ENCODE peak calls at places on chromosomes 5 and 9, in five cellular contexts. G is SJSA1, P is pancreas, Y is PC-3, K is uterus. U is an unnamed sample.

GRCh38 chr9:8062459-8062858 is 262.9 kb upstream of the DMAC1 start:
- DNase-seq in K (no peak), P (no peak), Y (no peak), G (no peak), U (no peak)

GRCh38 chr5:172274951-172275753 is 8.4 kb downstream of the UBTD2 start:
- DNase-seq in K (no peak), P (no peak), Y (no peak), G (peak; percentile 61), U (no peak)

GRCh38 chr5:10215366-10215765 is 34.3 kb downstream of the ATPSCKMT start:
- DNase-seq in P (no peak), Y (no peak), K (no peak), G (no peak), U (no peak)

GRCh38 chr5:150489358-150490295 is 18.3 kb upstream of the NDST1 start:
- DNase-seq in P (no peak), K (no peak), Y (no peak), G (no peak), U (peak; percentile 77)

GRCh38 chr9:133566382-133566781 is 31.9 kb downstream of the ADAMTSL2 start:
- DNase-seq in G (no peak), Y (no peak), P (no peak), K (no peak), U (no peak)

GRCh38 chr5:98104454-98105188 is 668.8 kb upstream of the RGMB start:
- DNase-seq in K (no peak), Y (no peak), P (no peak), G (no peak), U (no peak)

GRCh38 chr5:73174100-73174815 is 1.3 kb downstream of the TMEM174 start:
- DNase-seq in P (no peak), G (no peak), K (no peak), Y (no peak), U (no peak)

GRCh38 chr5:158245513-158245912 is 386.6 kb upstream of the CLINT1 start:
- DNase-seq in K (no peak), P (no peak), G (no peak), Y (no peak), U (no peak)

GRCh38 chr5:149325166-149325735 is 20.0 kb upstream of the GRPEL2 start:
- DNase-seq in P (no peak), K (no peak), G (no peak), Y (no peak), U (no peak)

GRCh38 chr5:110544603-110545002 is 181.9 kb downstream of the TMEM232 start:
- DNase-seq in P (no peak), G (no peak), K (no peak), Y (peak; percentile 32), U (no peak)

GRCh38 chr9:83259558-83259957 is 196.6 kb upstream of the RASEF start:
- DNase-seq in G (no peak), Y (no peak), P (no peak), K (no peak), U (no peak)

GRCh38 chr5:151319334-151319733 is 15.8 kb upstream of the SLC36A3 start:
- DNase-seq in G (peak; percentile 34), Y (peak; percentile 51), K (peak; percentile 17), P (no peak), U (peak; percentile 67)

DNA sequence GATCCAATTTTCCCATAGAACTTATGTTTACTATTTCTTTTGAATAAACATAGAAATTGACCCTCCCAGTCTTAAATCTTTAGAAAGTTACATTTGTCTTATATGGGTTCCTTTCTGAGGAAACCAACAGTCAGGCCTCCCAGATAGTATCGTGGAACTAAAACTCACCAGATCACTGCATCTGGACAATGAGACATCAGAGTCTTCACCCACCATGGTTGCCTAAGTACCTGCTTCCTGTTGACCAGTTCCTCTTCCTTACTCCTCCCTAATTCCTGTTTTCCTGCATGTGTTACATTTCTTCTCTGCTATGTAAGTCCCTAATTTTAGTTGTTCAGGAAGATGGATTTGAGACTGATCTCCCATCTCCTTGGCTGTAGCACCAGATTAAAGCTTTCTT is 462.2 kb downstream of the DIRAS2 start:
- DNase-seq in P (no peak), K (no peak), Y (no peak), G (no peak), U (no peak)
- H3K27ac ChIP-seq in P (no peak overlapping the region), K (no peak overlapping the region), Y (no peak overlapping the region), G (no peak overlapping the region), U (no peak overlapping the region)

GRCh38 chr9:136343121-136343883 is 16.0 kb downstream of the GPSM1 start:
- DNase-seq in Y (no peak), P (peak; percentile 86), G (no peak), K (no peak), U (no peak)
- H3K4me3 ChIP-seq in Y (no peak overlapping the region), P (no peak overlapping the region), G (no peak overlapping the region), K (no peak overlapping the region), U (no peak overlapping the region)

GRCh38 chr9:92510747-92511146 is 25.0 kb downstream of the ECM2 start:
- DNase-seq in G (no peak), Y (no peak), P (no peak), K (no peak), U (no peak)

GRCh38 chr9:92507496-92507895 is 25.2 kb upstream of the ASPN start:
- DNase-seq in G (no peak), K (no peak), P (no peak), Y (no peak), U (no peak)

GRCh38 chr9:92507005-92507404 is 24.7 kb upstream of the ASPN start:
- DNase-seq in P (no peak), Y (no peak), K (no peak), G (no peak), U (no peak)

GRCh38 chr9:92506184-92506857 is 24.0 kb upstream of the ASPN start:
- DNase-seq in G (peak; percentile 84), Y (peak; percentile 79), P (no peak), K (peak; percentile 58), U (no peak)

GRCh38 chr9:92508018-92508417 is 25.7 kb upstream of the ASPN start:
- DNase-seq in G (peak; percentile 58), Y (no peak), K (peak; percentile 42), P (no peak), U (no peak)
- H3K27ac ChIP-seq in G (no peak overlapping the region), Y (no peak overlapping the region), K (peak overlapping the region; percentile 90), P (no peak overlapping the region), U (no peak overlapping the region)

DNA sequence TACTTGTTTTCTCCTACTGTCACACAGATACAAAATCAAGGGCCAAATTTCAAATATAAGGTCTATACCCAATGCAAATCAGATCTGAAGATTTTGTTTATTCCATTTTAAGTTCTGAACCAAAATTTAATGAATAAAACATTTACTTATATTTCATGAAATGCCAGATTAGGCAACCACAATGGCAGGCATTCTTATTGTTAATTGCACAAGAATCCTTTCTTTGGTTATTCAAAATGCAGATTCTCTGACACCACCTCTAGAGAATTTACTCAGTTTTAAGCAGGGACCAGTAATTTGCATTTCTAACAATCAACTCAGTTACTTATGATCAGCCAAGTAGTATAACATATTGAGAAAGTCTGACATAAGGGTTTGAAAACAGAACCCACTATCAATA is 972.4 kb upstream of the ACO1 start:
- DNase-seq in Y (no peak), P (no peak), K (no peak), G (no peak), U (no peak)
- H3K4me3 ChIP-seq in Y (no peak overlapping the region), P (no peak overlapping the region), K (no peak overlapping the region), G (no peak overlapping the region), U (no peak overlapping the region)

GRCh38 chr5:169289520-169289919 is 11.4 kb downstream of the SLIT3 start:
- DNase-seq in Y (no peak), K (no peak), P (no peak), G (no peak), U (no peak)

GRCh38 chr5:169290895-169291294 is 10.0 kb downstream of the SLIT3 start:
- DNase-seq in K (no peak), Y (peak; percentile 27), P (no peak), G (peak; percentile 77), U (peak; percentile 10)

GRCh38 chr5:169288066-169288753 is 12.7 kb downstream of the SLIT3 start:
- DNase-seq in Y (no peak), P (no peak), G (no peak), K (no peak), U (no peak)

GRCh38 chr5:169286572-169287325 is 14.2 kb downstream of the SLIT3 start:
- DNase-seq in K (peak; percentile 63), P (no peak), Y (no peak), G (no peak), U (no peak)

DNA sequence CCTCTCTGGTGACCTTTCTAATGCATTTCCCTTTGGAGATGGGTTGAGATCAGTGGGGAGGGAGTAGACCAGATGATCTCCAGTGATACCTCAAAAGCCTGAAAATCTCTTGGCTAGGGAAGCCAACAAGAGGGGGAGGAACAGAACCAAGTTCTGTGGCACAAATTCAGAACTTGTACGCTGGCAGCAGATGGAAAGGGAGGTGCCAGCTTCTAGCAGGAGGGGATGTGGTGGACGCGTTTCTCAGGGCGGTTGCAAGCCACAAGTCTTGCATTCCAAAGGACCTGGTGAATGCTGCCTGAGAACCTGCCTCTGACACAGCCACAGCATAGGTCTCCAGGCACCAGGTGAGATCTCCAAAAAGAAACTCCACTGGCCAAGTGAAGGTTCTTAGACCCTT is 13.4 kb downstream of the SLIT3 start:
- DNase-seq in Y (no peak), P (no peak), K (no peak), G (no peak), U (no peak)
- H3K27ac ChIP-seq in Y (no peak overlapping the region), P (no peak overlapping the region), K (peak overlapping the region; percentile 81), G (no peak overlapping the region), U (no peak overlapping the region)

U was measured in endodermal cell.